ENCODE peak calls at places on chromosomes 2 and 18, in ten cellular contexts. Y is dorsolateral prefrontal cortex, C is GM06990, G is heart right ventricle, E is K562, R is aorta, S is colonic mucosa, W is spleen, P is fibroblast of the aortic adventitia, H is upper lobe of left lung. U is an unnamed sample.

GRCh38 chr18:37019157-37019571 is 190.2 kb downstream of the KIAA1328 start:
- DNase-seq in Y (no peak), C (no peak), G (no peak), E (no peak), R (no peak), S (no peak), W (no peak), P (no peak), H (no peak), U (peak; percentile 6)

GRCh38 chr2:181904022-181904632 is 12.6 kb downstream of the ITPRID2 start:
- DNase-seq in Y (no peak), C (peak; percentile 9), G (peak; percentile 9), E (peak; percentile 47), R (no peak), S (no peak), W (no peak), P (peak; percentile 68), H (no peak), U (peak; percentile 45)

GRCh38 chr2:175251425-175252041 is 70.0 kb upstream of the ATP5MC3 start:
- DNase-seq in Y (no peak), C (no peak), G (no peak), E (peak; percentile 17), R (no peak), S (peak; percentile 19), W (no peak), P (peak; percentile 64), H (no peak), U (peak; percentile 33)

GRCh38 chr2:127179756-127180155 is 40.3 kb downstream of the CYP27C1 start:
- DNase-seq in Y (no peak), C (no peak), G (no peak), E (no peak), R (no peak), S (no peak), W (peak; percentile 6), P (no peak), H (no peak), U (no peak)

GRCh38 chr2:48107326-48107925 is 201.1 kb upstream of the FBXO11 start:
- DNase-seq in Y (no peak), C (no peak), G (no peak), E (no peak), R (no peak), S (no peak), W (no peak), P (peak; percentile 63), H (no peak), U (peak; percentile 20)

GRCh38 chr2:71833855-71834554 is 313.7 kb downstream of the CYP26B1 start:
- DNase-seq in Y (no peak), C (no peak), G (peak; percentile 61), E (no peak), R (no peak), S (peak; percentile 25), W (no peak), P (peak; percentile 66), H (no peak), U (no peak)

GRCh38 chr2:239831272-239831731 is 193.8 kb downstream of the NDUFA10 start:
- DNase-seq in Y (no peak), C (no peak), G (no peak), E (no peak), R (peak; percentile 67), S (peak; percentile 16), W (peak; percentile 76), P (no peak), H (no peak), U (no peak)

GRCh38 chr2:213429516-213429915 is 145.3 kb downstream of the SPAG16 start:
- DNase-seq in Y (no peak), C (no peak), G (no peak), E (no peak), R (no peak), S (no peak), W (no peak), P (peak; percentile 7), H (no peak), U (no peak)

GRCh38 chr2:3326871-3327270 is 50.7 kb downstream of the EIPR1 start:
- DNase-seq in Y (no peak), C (no peak), G (no peak), E (no peak), R (peak; percentile 65), S (no peak), W (peak; percentile 60), P (no peak), H (no peak), U (no peak)

GRCh38 chr18:76875390-76876330 is 53.3 kb downstream of the ZNF236 start:
- DNase-seq in Y (no peak), C (peak; percentile 27), G (peak; percentile 13), E (peak; percentile 32), R (no peak), S (peak; percentile 68), W (no peak), P (peak; percentile 47), H (no peak), U (peak; percentile 23)

GRCh38 chr2:149021271-149021719 is 17.2 kb upstream of the LYPD6B start:
- DNase-seq in Y (no peak), C (peak; percentile 74), G (no peak), E (no peak), R (no peak), S (no peak), W (no peak), P (no peak), H (no peak), U (no peak)

GRCh38 chr2:162317058-162317742 is 1.3 kb downstream of the IFIH1 start:
- DNase-seq in Y (no peak), C (no peak), G (no peak), E (no peak), R (no peak), S (no peak), W (no peak), P (no peak), H (no peak), U (no peak)

GRCh38 chr2:166765141-166765540 is 123.1 kb upstream of the XIRP2 start:
- DNase-seq in Y (no peak), C (no peak), G (no peak), E (no peak), R (no peak), S (no peak), W (no peak), P (no peak), H (no peak), U (peak; percentile 8)

GRCh38 chr2:2328847-2329246 is 2.2 kb downstream of the MYT1L start:
- DNase-seq in Y (no peak), C (no peak), G (no peak), E (peak; percentile 9), R (no peak), S (no peak), W (no peak), P (no peak), H (no peak), U (no peak)

GRCh38 chr2:27078267-27079194 is at the start of gene EMILIN1:
- DNase-seq in Y (no peak), C (no peak), G (peak; percentile 86), E (peak; percentile 46), R (peak; percentile 96), S (peak; percentile 68), W (peak; percentile 82), P (peak; percentile 97), H (peak; percentile 89), U (peak; percentile 94)

GRCh38 chr2:159202568-159203071 is 83.9 kb downstream of the WDSUB1 start:
- DNase-seq in Y (no peak), C (no peak), G (peak; percentile 61), E (no peak), R (peak; percentile 84), S (peak; percentile 26), W (no peak), P (peak; percentile 99), H (no peak), U (peak; percentile 98)

GRCh38 chr18:38635706-38636105 is 1070.1 kb upstream of the CELF4 start:
- DNase-seq in Y (no peak), C (no peak), G (peak; percentile 19), E (no peak), R (no peak), S (no peak), W (no peak), P (no peak), H (no peak), U (no peak)

GRCh38 chr2:110993557-110994231 is 127.0 kb upstream of the BCL2L11 start:
- DNase-seq in Y (no peak), C (no peak), G (peak; percentile 19), E (no peak), R (no peak), S (no peak), W (no peak), P (no peak), H (no peak), U (no peak)

GRCh38 chr2:72457801-72458516 is 310.3 kb upstream of the CYP26B1 start:
- DNase-seq in Y (no peak), C (no peak), G (no peak), E (no peak), R (no peak), S (no peak), W (no peak), P (peak; percentile 49), H (no peak), U (no peak)

GRCh38 chr18:22282311-22283235 is 113.2 kb downstream of the GATA6 start:
- DNase-seq in Y (no peak), C (no peak), G (no peak), E (no peak), R (no peak), S (no peak), W (no peak), P (peak; percentile 73), H (no peak), U (peak; percentile 87)
- H3K4me3 ChIP-seq in Y (no peak overlapping the region), C (no peak overlapping the region), G (no peak overlapping the region), E (no peak overlapping the region), R (no peak overlapping the region), S (no peak overlapping the region), W (no peak overlapping the region), P (no peak overlapping the region), H (no peak overlapping the region), U (no peak overlapping the region)

DNA sequence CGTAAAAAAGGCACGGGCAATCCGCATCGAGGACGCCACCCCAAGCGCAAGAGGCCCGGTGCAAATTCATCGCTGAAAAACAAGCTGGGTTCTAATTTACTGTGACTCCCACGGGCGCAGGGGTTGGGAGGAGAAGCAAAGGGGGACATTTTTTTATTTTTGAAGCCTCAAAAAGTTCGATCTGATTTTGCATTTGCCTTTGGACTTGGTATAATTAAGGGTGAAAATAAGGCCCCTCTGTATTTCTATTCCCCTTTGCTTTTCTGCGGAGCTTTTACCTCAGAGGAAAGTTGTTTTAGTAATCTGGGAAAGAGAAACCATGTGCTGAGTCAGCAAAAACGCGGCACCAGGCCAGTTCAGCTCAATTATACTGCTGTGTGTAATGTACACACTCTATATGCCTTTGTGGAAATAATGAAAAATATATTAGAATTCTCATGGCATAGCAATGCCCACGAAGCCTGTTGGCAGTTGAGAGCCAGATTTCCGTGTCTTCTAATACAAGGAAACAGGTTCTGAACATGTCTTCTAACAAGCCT is 161.8 kb upstream of the SIX2 start:
- DNase-seq in Y (no peak), C (no peak), G (no peak), E (no peak), R (no peak), S (no peak), W (no peak), P (no peak), H (no peak), U (no peak)
- H3K4me3 ChIP-seq in Y (no peak overlapping the region), C (no peak overlapping the region), G (no peak overlapping the region), E (no peak overlapping the region), R (no peak overlapping the region), S (no peak overlapping the region), W (no peak overlapping the region), P (no peak overlapping the region), H (no peak overlapping the region), U (no peak overlapping the region)

GRCh38 chr2:228599297-228599696 is 417.8 kb upstream of the SPHKAP start:
- DNase-seq in Y (no peak), C (no peak), G (no peak), E (no peak), R (no peak), S (peak; percentile 71), W (no peak), P (no peak), H (no peak), U (no peak)
- H3K4me3 ChIP-seq in Y (no peak overlapping the region), C (no peak overlapping the region), G (no peak overlapping the region), E (no peak overlapping the region), R (no peak overlapping the region), S (no peak overlapping the region), W (no peak overlapping the region), P (no peak overlapping the region), H (no peak overlapping the region), U (no peak overlapping the region)

GRCh38 chr2:86336350-86337234 is 834 bp downstream of the REEP1 start:
- DNase-seq in Y (no peak), C (peak; percentile 13), G (no peak), E (no peak), R (no peak), S (no peak), W (no peak), P (no peak), H (peak; percentile 89), U (no peak)
- H3K4me3 ChIP-seq in Y (peak overlapping the region; percentile 59), C (peak overlapping the region; percentile 35), G (peak overlapping the region; percentile 54), E (no peak overlapping the region), R (peak overlapping the region; percentile 94), S (peak overlapping the region; percentile 40), W (peak overlapping the region; percentile 45), P (peak overlapping the region; percentile 37), H (peak overlapping the region; percentile 58), U (peak overlapping the region; percentile 33)

U was measured in astrocyte of the cerebellum.